ENCODE peak calls at places on chromosomes 6 and 20, in ten cellular contexts. S is HepG2, U is mammary epithelial cell, O is H1, C is neural progenitor cell, P is GM23248, A is PC-3, W is mesendoderm, I is fibroblast of lung, G is NT2/D1. T is an unnamed sample.

GRCh38 chr20:10490706-10491105 is 55.6 kb downstream of the SLX4IP start:
- DNase-seq in S (no peak), U (no peak), O (no peak), C (peak; percentile 44), P (no peak), A (no peak), W (peak; percentile 94), I (peak; percentile 32), G (peak; percentile 83), T (peak; percentile 91)

GRCh38 chr6:12973302-12973865 is 256.8 kb downstream of the PHACTR1 start:
- DNase-seq in S (no peak), U (no peak), O (no peak), C (no peak), P (no peak), A (peak; percentile 9), W (no peak), I (no peak), G (no peak), T (no peak)

GRCh38 chr20:62766716-62767115 is 29.6 kb upstream of the MRGBP start:
- DNase-seq in S (no peak), U (no peak), O (no peak), C (no peak), P (no peak), A (peak; percentile 71), W (no peak), I (no peak), G (no peak), T (no peak)

GRCh38 chr6:34027445-34027936 is 118.4 kb downstream of the GRM4 start:
- DNase-seq in S (peak; percentile 30), U (peak; percentile 11), O (peak; percentile 97), C (peak; percentile 85), P (peak; percentile 70), A (peak; percentile 54), W (peak; percentile 63), I (no peak), G (no peak), T (peak; percentile 92)

GRCh38 chr20:41214666-41215065 is 77.3 kb downstream of the PLCG1 start:
- DNase-seq in S (no peak), U (no peak), O (no peak), C (no peak), P (no peak), A (no peak), W (no peak), I (no peak), G (no peak), T (no peak)

GRCh38 chr6:147508073-147508870 is at the start of gene SAMD5:
- DNase-seq in S (peak; percentile 4), U (peak; percentile 75), O (peak; percentile 74), C (peak; percentile 87), P (peak; percentile 61), A (peak; percentile 75), W (peak; percentile 79), I (peak; percentile 75), G (no peak), T (peak; percentile 89)

GRCh38 chr20:63159826-63160640 is 55.9 kb downstream of the YTHDF1 start:
- DNase-seq in S (no peak), U (no peak), O (no peak), C (no peak), P (no peak), A (no peak), W (no peak), I (no peak), G (no peak), T (no peak)

GRCh38 chr6:30101423-30101938 is 11.4 kb downstream of the TRIM31 start:
- DNase-seq in S (peak; percentile 29), U (no peak), O (no peak), C (no peak), P (peak; percentile 31), A (no peak), W (no peak), I (no peak), G (no peak), T (no peak)

GRCh38 chr6:106453756-106454367 is 93.3 kb downstream of the CRYBG1 start:
- DNase-seq in S (no peak), U (no peak), O (peak; percentile 55), C (no peak), P (no peak), A (no peak), W (peak; percentile 54), I (no peak), G (no peak), T (peak; percentile 73)

GRCh38 chr6:106451419-106451818 is 90.9 kb downstream of the CRYBG1 start:
- DNase-seq in S (no peak), U (peak; percentile 65), O (no peak), C (no peak), P (peak; percentile 44), A (no peak), W (no peak), I (peak; percentile 91), G (no peak), T (no peak)

GRCh38 chr6:106448000-106448426 is 87.5 kb downstream of the CRYBG1 start:
- DNase-seq in S (no peak), U (no peak), O (no peak), C (no peak), P (no peak), A (no peak), W (no peak), I (no peak), G (no peak), T (no peak)

GRCh38 chr6:106450645-106451044 is 90.1 kb downstream of the CRYBG1 start:
- DNase-seq in S (no peak), U (no peak), O (no peak), C (no peak), P (no peak), A (no peak), W (no peak), I (no peak), G (no peak), T (no peak)

GRCh38 chr6:106452628-106453027 is 92.1 kb downstream of the CRYBG1 start:
- DNase-seq in S (no peak), U (peak; percentile 53), O (no peak), C (no peak), P (peak; percentile 43), A (no peak), W (no peak), I (peak; percentile 57), G (no peak), T (no peak)
- H3K9ac ChIP-seq in S (no peak overlapping the region), U (no peak overlapping the region), O (no peak overlapping the region), C (no peak overlapping the region), P (no peak overlapping the region), A (no peak overlapping the region), W (no peak overlapping the region), I (no peak overlapping the region), G (no peak overlapping the region), T (no peak overlapping the region)

GRCh38 chr6:324729-325125 is 32.4 kb downstream of the DUSP22 start:
- DNase-seq in S (no peak), U (no peak), O (no peak), C (peak; percentile 44), P (no peak), A (no peak), W (peak; percentile 20), I (no peak), G (no peak), T (peak; percentile 63)

GRCh38 chr6:324116-324728 is 31.9 kb downstream of the DUSP22 start:
- DNase-seq in S (no peak), U (no peak), O (no peak), C (no peak), P (no peak), A (no peak), W (no peak), I (no peak), G (no peak), T (peak; percentile 57)

GRCh38 chr6:322940-323729 is 30.8 kb downstream of the DUSP22 start:
- DNase-seq in S (no peak), U (no peak), O (no peak), C (no peak), P (no peak), A (no peak), W (no peak), I (no peak), G (no peak), T (no peak)

GRCh38 chr6:322205-322930 is 30.1 kb downstream of the DUSP22 start:
- DNase-seq in S (no peak), U (no peak), O (no peak), C (no peak), P (no peak), A (no peak), W (no peak), I (no peak), G (no peak), T (peak; percentile 64)

DNA sequence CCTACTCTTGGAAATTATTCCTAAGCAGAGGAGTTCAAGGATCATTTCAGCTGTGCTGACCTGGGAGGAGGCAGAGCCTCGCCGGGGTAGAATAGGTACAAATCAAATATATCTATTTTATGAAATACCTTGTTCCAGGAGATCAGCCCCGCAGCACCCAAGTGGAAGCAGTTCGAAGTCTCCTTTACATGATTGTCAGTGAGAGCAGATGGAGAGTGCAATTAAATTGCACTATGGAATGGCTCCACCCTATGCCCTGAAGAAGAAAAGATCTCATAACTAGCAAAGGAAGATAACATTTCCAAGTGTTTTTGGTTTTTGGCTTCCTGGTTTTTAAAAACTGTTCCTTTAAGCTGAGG is 31.4 kb downstream of the DUSP22 start:
- DNase-seq in S (no peak), U (no peak), O (no peak), C (no peak), P (no peak), A (no peak), W (no peak), I (no peak), G (no peak), T (no peak)
- H3K4me1 ChIP-seq in S (no peaks in the 10 kb centered on the region), U (peaks cover 9% of the 10 kb centered on the region), O (peaks cover 2% of the 10 kb centered on the region), C (no peaks in the 10 kb centered on the region), P (peaks cover 13% of the 10 kb centered on the region), A (peaks cover 9% of the 10 kb centered on the region), W (no peaks in the 10 kb centered on the region), I (peaks cover 12% of the 10 kb centered on the region), G (peaks cover 5% of the 10 kb centered on the region), T (no peaks in the 10 kb centered on the region)

GRCh38 chr6:135159531-135159930 is 21.6 kb upstream of the MYB start:
- DNase-seq in S (no peak), U (no peak), O (no peak), C (no peak), P (peak; percentile 23), A (no peak), W (peak; percentile 51), I (no peak), G (no peak), T (no peak)

GRCh38 chr6:135162678-135163439 is 18.2 kb upstream of the MYB start:
- DNase-seq in S (peak; percentile 23), U (no peak), O (peak; percentile 93), C (peak; percentile 71), P (peak; percentile 31), A (peak; percentile 55), W (peak; percentile 84), I (no peak), G (peak; percentile 66), T (peak; percentile 94)

GRCh38 chr6:135161996-135162395 is 19.1 kb upstream of the MYB start:
- DNase-seq in S (no peak), U (no peak), O (no peak), C (no peak), P (no peak), A (no peak), W (no peak), I (no peak), G (no peak), T (no peak)

GRCh38 chr6:135161411-135161810 is 19.7 kb upstream of the MYB start:
- DNase-seq in S (no peak), U (no peak), O (no peak), C (no peak), P (no peak), A (no peak), W (no peak), I (no peak), G (no peak), T (no peak)

DNA sequence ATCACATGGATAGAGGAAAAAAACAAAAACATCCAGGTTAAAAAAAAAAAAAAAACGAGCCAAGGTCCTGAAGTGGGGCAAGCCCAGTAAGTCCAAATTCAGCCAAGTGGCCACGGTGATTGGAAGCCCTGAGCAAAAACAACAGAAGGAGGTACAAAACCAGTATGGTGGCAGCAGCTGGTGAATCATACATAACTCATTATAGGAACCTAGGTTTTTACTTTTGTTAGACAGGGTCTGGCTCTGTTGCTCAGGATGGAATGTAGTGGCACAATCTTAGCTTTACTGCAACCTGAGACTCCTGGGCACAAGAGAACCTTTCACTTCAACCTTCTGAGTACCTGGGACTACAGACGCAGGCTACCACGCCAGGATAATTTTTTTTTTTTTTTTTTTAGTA is 22.7 kb upstream of the MYB start:
- DNase-seq in S (no peak), U (no peak), O (no peak), C (no peak), P (no peak), A (no peak), W (no peak), I (no peak), G (no peak), T (no peak)
- H3K9ac ChIP-seq in S (no peak overlapping the region), U (no peak overlapping the region), O (no peak overlapping the region), C (no peak overlapping the region), P (no peak overlapping the region), A (no peak overlapping the region), W (no peak overlapping the region), I (no peak overlapping the region), G (no peak overlapping the region), T (no peak overlapping the region)

DNA sequence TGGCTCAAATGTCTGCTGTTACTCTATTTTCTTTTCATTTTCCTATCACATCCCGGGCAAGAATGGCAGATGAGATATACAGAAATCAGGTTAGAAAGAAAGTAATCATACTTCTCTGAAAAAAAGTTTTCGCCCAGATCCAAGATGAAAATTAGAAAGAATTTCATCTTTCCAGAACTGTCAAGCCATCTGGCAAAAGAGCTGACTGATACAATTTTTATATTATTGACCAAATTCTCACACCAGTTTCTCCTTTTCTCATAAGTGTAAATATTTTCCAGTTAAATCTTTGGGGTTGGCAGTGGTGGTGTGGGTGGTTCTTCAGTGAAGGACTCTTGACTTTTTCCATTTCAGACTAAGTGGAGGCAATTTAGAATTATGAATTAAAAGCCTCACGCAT is 371.9 kb downstream of the CD83 start:
- DNase-seq in S (no peak), U (no peak), O (no peak), C (no peak), P (no peak), A (no peak), W (no peak), I (no peak), G (no peak), T (no peak)
- H3K4me1 ChIP-seq in S (no peaks in the 10 kb centered on the region), U (no peaks in the 10 kb centered on the region), O (no peaks in the 10 kb centered on the region), C (no peaks in the 10 kb centered on the region), P (no peaks in the 10 kb centered on the region), A (peaks cover 9% of the 10 kb centered on the region), W (no peaks in the 10 kb centered on the region), I (no peaks in the 10 kb centered on the region), G (no peaks in the 10 kb centered on the region), T (no peaks in the 10 kb centered on the region)

T was measured in endodermal cell.